ENCODE peak calls at places on chromosome 21, in four cellular contexts. S is stimulated activated CD4-positive, alpha-beta T cell treated with anti-CD3 and anti-CD28 coated beads, Interleukin-4, amount 100 ng/mL, for 48 hours; Z is stomach; J is NCI-H1092 treated with DMSO at 0.1 percent for 48 hours. V is an unnamed sample.

GRCh38 chr21:24870633-24871032 is 736.6 kb downstream of the MRPL39 start:
- DNase-seq in S (no peak), Z (no peak), J (no peak), V (no peak)

GRCh38 chr21:44626673-44627143 is at the start of gene KRTAP10-9:
- DNase-seq in S (no peak), Z (no peak), J (no peak), V (no peak)

GRCh38 chr21:41573902-41574690 is 66.1 kb upstream of the TMPRSS2 start:
- DNase-seq in S (no peak), Z (no peak), J (no peak), V (no peak)

GRCh38 chr21:45555251-45555556 is 13.0 kb upstream of the SLC19A1 start:
- DNase-seq in S (no peak), Z (no peak), J (no peak), V (no peak)

GRCh38 chr21:26881504-26882228 is 36.5 kb upstream of the ADAMTS1 start:
- DNase-seq in S (no peak), Z (no peak), J (no peak), V (no peak)

GRCh38 chr21:38355992-38356781 is 99.4 kb downstream of the KCNJ15 start:
- DNase-seq in S (peak), Z (peak), J (peak), V (peak)

GRCh38 chr21:33747420-33747819 is 105.1 kb downstream of the ITSN1 start:
- DNase-seq in S (no peak), Z (no peak), J (peak), V (no peak)

GRCh38 chr21:36190736-36191135 is 34.1 kb downstream of the DOP1B start:
- DNase-seq in S (no peak), Z (no peak), J (no peak), V (no peak)

GRCh38 chr21:33682992-33683627 is 40.8 kb downstream of the ITSN1 start:
- DNase-seq in S (no peak), Z (no peak), J (no peak), V (no peak)

GRCh38 chr21:41378849-41379248 is 17.0 kb downstream of the MX2 start:
- DNase-seq in S (no peak), Z (no peak), J (no peak), V (no peak)

V was measured in ureter.